ENCODE peak calls at places on chromosomes 12 and 14, in five cellular contexts. Z is IMR-90, E is mesenchymal stem cell, Y is H9, T is mesendoderm. A is an unnamed sample.

GRCh38 chr12:80580254-80580653 is 127.2 kb upstream of the MYF6 start:
- DNase-seq in Z (peak), E (peak), Y (no peak), T (no peak), A (no peak)

GRCh38 chr14:52998376-52999010 is 47.6 kb upstream of the FERMT2 start:
- DNase-seq in Z (peak), E (peak), Y (no peak), T (no peak), A (no peak)

GRCh38 chr14:41642402-41643195 is 35.9 kb downstream of the LRFN5 start:
- DNase-seq in Z (no peak), E (no peak), Y (no peak), T (no peak), A (no peak)

GRCh38 chr12:12722351-12723146 is 5.4 kb downstream of the CDKN1B start:
- DNase-seq in Z (peak), E (peak), Y (no peak), T (no peak), A (no peak)

GRCh38 chr14:101065246-101065645 is 161.7 kb upstream of the RTL1 start:
- DNase-seq in Z (no peak), E (no peak), Y (no peak), T (no peak), A (no peak)

GRCh38 chr12:27841392-27841882 is 61.4 kb upstream of the MANSC4 start:
- DNase-seq in Z (peak), E (peak), Y (no peak), T (no peak), A (no peak)

GRCh38 chr12:121537814-121538698 is 42.8 kb downstream of the KDM2B start:
- DNase-seq in Z (no peak), E (peak), Y (no peak), T (no peak), A (no peak)

GRCh38 chr12:119374615-119375014 is 40.1 kb downstream of the CCDC60 start:
- DNase-seq in Z (no peak), E (no peak), Y (no peak), T (no peak), A (no peak)

GRCh38 chr14:89673499-89674225 is 256.6 kb upstream of the FOXN3 start:
- DNase-seq in Z (peak), E (peak), Y (no peak), T (no peak), A (no peak)

GRCh38 chr14:106518054-106518943 is 991.9 kb downstream of the TMEM121 start:
- DNase-seq in Z (no peak), E (no peak), Y (no peak), T (no peak), A (no peak)

GRCh38 chr12:68111995-68112394 is 47.5 kb downstream of the IFNG start:
- DNase-seq in Z (no peak), E (no peak), Y (no peak), T (no peak), A (no peak)

GRCh38 chr14:72783741-72784140 is 110.2 kb downstream of the DPF3 start:
- DNase-seq in Z (no peak), E (no peak), Y (no peak), T (no peak), A (no peak)

GRCh38 chr12:124800506-124800905 is 63.2 kb downstream of the SCARB1 start:
- DNase-seq in Z (no peak), E (no peak), Y (no peak), T (no peak), A (no peak)

GRCh38 chr14:59020382-59020781 is 168.1 kb upstream of the DAAM1 start:
- DNase-seq in Z (peak), E (peak), Y (no peak), T (peak), A (no peak)

GRCh38 chr12:111901182-111901581 is 59.2 kb downstream of the MAPKAPK5 start:
- DNase-seq in Z (no peak), E (no peak), Y (no peak), T (no peak), A (peak)

GRCh38 chr12:40312982-40313576 is 88.3 kb downstream of the LRRK2 start:
- DNase-seq in Z (peak), E (peak), Y (no peak), T (no peak), A (no peak)

GRCh38 chr12:79887912-79888311 is 47.0 kb downstream of the PPP1R12A start:
- DNase-seq in Z (no peak), E (no peak), Y (no peak), T (no peak), A (no peak)

GRCh38 chr12:52362118-52362726 is 5.1 kb downstream of the KRT85 start:
- DNase-seq in Z (no peak), E (no peak), Y (peak), T (peak), A (no peak)

GRCh38 chr12:23099604-23100003 is 474.6 kb downstream of the ETNK1 start:
- DNase-seq in Z (no peak), E (peak), Y (no peak), T (peak), A (peak)

GRCh38 chr12:82279597-82279996 is 78.6 kb downstream of the CCDC59 start:
- DNase-seq in Z (no peak), E (no peak), Y (no peak), T (no peak), A (no peak)

GRCh38 chr12:28742791-28743190 is 406.3 kb upstream of the FAR2 start:
- DNase-seq in Z (peak), E (peak), Y (no peak), T (no peak), A (no peak)

GRCh38 chr12:12018454-12018853 is 52.3 kb upstream of the BCL2L14 start:
- DNase-seq in Z (peak), E (no peak), Y (no peak), T (no peak), A (no peak)

GRCh38 chr12:6752181-6752930 is 585 bp downstream of the MLF2 start:
- DNase-seq in Z (peak), E (peak), Y (peak), T (peak), A (no peak)

GRCh38 chr14:75479770-75480600 is 42.3 kb upstream of the BATF start:
- DNase-seq in Z (no peak), E (no peak), Y (peak), T (peak), A (peak)

GRCh38 chr12:58841058-58841798 is 79.1 kb downstream of the LRIG3 start:
- DNase-seq in Z (no peak), E (no peak), Y (peak), T (peak), A (no peak)

GRCh38 chr12:106586803-106587684 is 4.2 kb downstream of the RFX4 start:
- DNase-seq in Z (no peak), E (peak), Y (peak), T (peak), A (peak)

GRCh38 chr12:34294137-34294536 is 271.8 kb downstream of the ALG10 start:
- DNase-seq in Z (no peak), E (no peak), Y (no peak), T (no peak), A (no peak)

GRCh38 chr12:87779016-87779415 is 250.2 kb downstream of the C12orf50 start:
- DNase-seq in Z (peak), E (peak), Y (no peak), T (peak), A (no peak)

GRCh38 chr14:34474187-34474679 is 12.2 kb upstream of the SPTSSA start:
- DNase-seq in Z (no peak), E (no peak), Y (no peak), T (no peak), A (no peak)

GRCh38 chr12:48037267-48037915 is 33.1 kb upstream of the COL2A1 start:
- DNase-seq in Z (peak), E (peak), Y (peak), T (peak), A (peak)

GRCh38 chr14:95273041-95273978 is 46.4 kb downstream of the CLMN start:
- DNase-seq in Z (no peak), E (peak), Y (no peak), T (peak), A (no peak)

GRCh38 chr14:69354383-69355154 is 43.5 kb downstream of the ERH start:
- DNase-seq in Z (peak), E (peak), Y (no peak), T (no peak), A (no peak)
- H3K23ac ChIP-seq in Z (no peak), E (no peak), Y (no peak), T (no peak), A (no peak)

GRCh38 chr14:64423987-64424386 is 35.8 kb downstream of the MTHFD1 start:
- DNase-seq in Z (peak), E (no peak), Y (no peak), T (no peak), A (no peak)

GRCh38 chr14:64422006-64422405 is 33.9 kb downstream of the MTHFD1 start:
- DNase-seq in Z (no peak), E (no peak), Y (no peak), T (no peak), A (no peak)

GRCh38 chr14:64419003-64419402 is 30.9 kb downstream of the MTHFD1 start:
- DNase-seq in Z (no peak), E (no peak), Y (no peak), T (no peak), A (no peak)

GRCh38 chr14:64421166-64421565 is 33.0 kb downstream of the MTHFD1 start:
- DNase-seq in Z (peak), E (no peak), Y (no peak), T (no peak), A (no peak)

GRCh38 chr14:64422753-64423152 is 34.6 kb downstream of the MTHFD1 start:
- DNase-seq in Z (no peak), E (no peak), Y (no peak), T (no peak), A (no peak)
- H3K23ac ChIP-seq in Z (no peak), E (no peak), Y (no peak), T (no peak), A (no peak)

GRCh38 chr12:132495629-132496207 is 5.8 kb downstream of the FBRSL1 start:
- DNase-seq in Z (no peak), E (no peak), Y (no peak), T (no peak), A (no peak)

GRCh38 chr12:132497514-132498405 is 7.8 kb downstream of the FBRSL1 start:
- DNase-seq in Z (no peak), E (no peak), Y (no peak), T (no peak), A (no peak)

GRCh38 chr12:132495165-132495544 is 5.2 kb downstream of the FBRSL1 start:
- DNase-seq in Z (no peak), E (no peak), Y (no peak), T (no peak), A (no peak)

GRCh38 chr12:132496270-132496669 is 6.3 kb downstream of the FBRSL1 start:
- DNase-seq in Z (no peak), E (no peak), Y (no peak), T (no peak), A (no peak)

DNA sequence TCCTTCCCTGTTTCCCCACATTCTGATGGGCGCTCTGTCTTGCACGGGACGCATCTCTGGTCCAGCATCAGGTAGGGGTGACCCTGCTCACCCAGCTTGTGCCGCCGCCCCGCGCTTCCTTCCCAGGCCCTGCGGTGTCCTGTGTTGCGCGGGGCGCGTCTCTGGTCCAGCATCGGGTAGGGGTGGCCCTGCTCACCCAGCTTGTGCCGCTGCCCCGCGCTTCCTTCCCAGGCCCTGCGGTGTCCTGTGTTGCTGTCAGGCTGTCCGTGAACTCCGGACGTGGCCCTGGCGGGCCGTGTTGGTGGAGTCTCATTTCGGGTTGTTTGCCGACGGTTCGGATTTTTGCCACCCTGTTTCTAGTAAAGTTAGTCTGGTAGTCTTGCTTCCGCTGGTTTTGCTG is 6.8 kb downstream of the FBRSL1 start:
- DNase-seq in Z (no peak), E (no peak), Y (no peak), T (no peak), A (no peak)
- H3K23ac ChIP-seq in Z (no peak), E (no peak), Y (no peak), T (no peak), A (no peak)

GRCh38 chr12:49330631-49331359 is 6.2 kb downstream of the C1QL4 start:
- DNase-seq in Z (no peak), E (no peak), Y (no peak), T (no peak), A (no peak)
- H3K23ac ChIP-seq in Z (no peak), E (no peak), Y (no peak), T (no peak), A (no peak)

DNA sequence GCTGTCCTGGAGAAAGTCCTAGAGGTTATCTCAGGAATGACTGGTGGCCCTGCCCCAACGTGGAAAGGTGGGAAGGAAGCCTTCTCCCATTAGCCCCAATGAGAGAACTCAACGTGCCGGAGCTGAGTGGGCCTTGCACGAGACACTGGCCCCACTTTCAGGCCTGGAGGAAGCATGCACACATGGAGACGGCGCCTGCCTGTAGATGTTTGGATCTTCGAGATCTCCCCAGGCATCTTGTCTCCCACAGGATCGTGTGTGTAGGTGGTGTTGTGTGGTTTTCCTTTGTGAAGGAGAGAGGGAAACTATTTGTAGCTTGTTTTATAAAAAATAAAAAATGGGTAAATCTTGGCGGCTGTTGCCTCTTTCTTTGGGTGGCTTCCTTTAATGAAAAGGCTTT is 152.8 kb downstream of the SMOC1 start:
- DNase-seq in Z (no peak), E (no peak), Y (no peak), T (no peak), A (no peak)
- H3K23ac ChIP-seq in Z (no peak), E (no peak), Y (no peak), T (no peak), A (no peak)

GRCh38 chr12:132259872-132260695 is 69.3 kb downstream of the GALNT9 start:
- DNase-seq in Z (no peak), E (no peak), Y (no peak), T (no peak), A (no peak)

GRCh38 chr12:132259364-132259871 is 70.0 kb downstream of the GALNT9 start:
- DNase-seq in Z (no peak), E (no peak), Y (no peak), T (no peak), A (no peak)

GRCh38 chr12:132257206-132257954 is 72.0 kb downstream of the GALNT9 start:
- DNase-seq in Z (no peak), E (no peak), Y (no peak), T (no peak), A (no peak)

GRCh38 chr12:132257955-132258490 is 71.4 kb downstream of the GALNT9 start:
- DNase-seq in Z (no peak), E (no peak), Y (no peak), T (no peak), A (no peak)

GRCh38 chr12:132258543-132258942 is 70.8 kb downstream of the GALNT9 start:
- DNase-seq in Z (no peak), E (no peak), Y (no peak), T (no peak), A (no peak)
- H3K23ac ChIP-seq in Z (no peak), E (no peak), Y (no peak), T (no peak), A (no peak)

DNA sequence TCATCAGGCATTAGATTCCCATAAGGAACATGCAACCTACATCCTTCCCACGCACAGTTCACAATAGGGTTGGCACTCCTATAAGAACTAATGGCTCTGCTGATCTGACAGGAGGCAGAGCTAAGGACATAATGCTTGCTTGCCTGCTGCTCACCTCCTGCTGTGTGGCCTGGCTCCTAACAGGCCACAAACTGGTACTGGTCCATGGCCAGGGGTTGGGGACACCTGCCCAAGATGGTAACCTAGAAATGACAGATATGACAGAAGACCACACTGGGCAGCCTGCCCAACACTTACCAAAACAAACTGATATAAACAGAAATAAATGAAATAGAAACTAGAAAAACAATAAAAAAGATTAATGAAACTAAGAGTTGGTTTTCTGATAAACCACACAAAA is 325.6 kb downstream of the SEC23A start:
- DNase-seq in Z (no peak), E (no peak), Y (no peak), T (no peak), A (no peak)
- H3K23ac ChIP-seq in Z (no peak), E (no peak), Y (no peak), T (no peak), A (no peak)

GRCh38 chr12:54750-55535 is 11.6 kb upstream of the IQSEC3 start:
- DNase-seq in Z (no peak), E (no peak), Y (peak), T (no peak), A (no peak)
- H3K23ac ChIP-seq in Z (no peak), E (no peak), Y (no peak), T (no peak), A (no peak)

GRCh38 chr14:99273025-99273723 is 1.2 kb upstream of the BCL11B start:
- DNase-seq in Z (no peak), E (no peak), Y (peak), T (peak), A (peak)

GRCh38 chr14:99273724-99274345 is 1.8 kb upstream of the BCL11B start:
- DNase-seq in Z (no peak), E (no peak), Y (no peak), T (peak), A (peak)

GRCh38 chr14:99276482-99276881 is 4.5 kb upstream of the BCL11B start:
- DNase-seq in Z (no peak), E (no peak), Y (no peak), T (no peak), A (no peak)

GRCh38 chr14:99275222-99275584 is 3.2 kb upstream of the BCL11B start:
- DNase-seq in Z (no peak), E (no peak), Y (no peak), T (no peak), A (no peak)

GRCh38 chr14:99274346-99275221 is 2.6 kb upstream of the BCL11B start:
- DNase-seq in Z (peak), E (peak), Y (peak), T (peak), A (peak)
- H3K23ac ChIP-seq in Z (no peak), E (no peak), Y (no peak), T (no peak), A (no peak)

GRCh38 chr12:132869551-132869950 is 17.9 kb downstream of the CHFR start:
- DNase-seq in Z (no peak), E (no peak), Y (no peak), T (no peak), A (no peak)

GRCh38 chr12:132873724-132874123 is 13.7 kb downstream of the CHFR start:
- DNase-seq in Z (no peak), E (no peak), Y (no peak), T (no peak), A (no peak)

GRCh38 chr12:132874175-132874574 is 13.2 kb downstream of the CHFR start:
- DNase-seq in Z (no peak), E (no peak), Y (no peak), T (no peak), A (no peak)

GRCh38 chr12:132872073-132872855 is 15.1 kb downstream of the CHFR start:
- DNase-seq in Z (no peak), E (no peak), Y (no peak), T (no peak), A (no peak)

DNA sequence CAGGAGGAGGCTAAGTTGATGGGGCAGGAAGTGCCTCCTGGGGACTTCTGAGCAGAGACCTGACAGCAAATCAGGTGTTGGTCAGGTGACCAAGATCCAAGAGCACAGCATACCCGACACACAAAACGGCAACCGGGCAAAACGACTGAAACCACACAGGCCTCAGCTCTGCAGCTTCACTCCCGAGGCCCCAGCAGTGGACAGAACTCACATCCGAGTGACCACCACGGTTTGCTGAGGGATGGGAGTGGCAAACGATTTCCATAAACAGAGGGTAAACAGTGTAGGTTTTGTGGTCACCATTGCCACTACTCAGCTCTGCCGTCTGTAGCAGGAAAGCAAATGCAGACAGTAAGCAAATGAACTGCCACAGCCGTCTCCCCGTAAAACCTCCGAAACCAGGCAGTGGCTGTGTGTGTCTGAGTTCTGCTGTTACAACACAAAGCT is 14.4 kb downstream of the CHFR start:
- DNase-seq in Z (no peak), E (peak), Y (peak), T (peak), A (no peak)
- H3K23ac ChIP-seq in Z (no peak), E (no peak), Y (no peak), T (no peak), A (no peak)

A was measured in H1.